ENCODE peak calls at places on chromosomes 13 and 19, in eight cellular contexts. P is thyroid gland; S is stimulated activated CD4-positive, alpha-beta T cell treated with anti-CD3 and anti-CD28 coated beads, Interleukin-1b, Interleukin-23, amount 100 ng/mL, for 1 hour; U is AML-193; H is activated T-cell treated with anti-CD3 and anti-CD28 coated beads for 1 hour; J is HS-5; M is GDM1; C is activated CD4-positive, alpha-beta T cell treated with anti-CD3 and anti-CD28 coated beads, Interleukin-2, amount 50 U/mL, for 1 hour. Z is an unnamed sample.

GRCh38 chr19:44677019-44677809 is 5.9 kb downstream of the CEACAM19 start:
- DNase-seq in P (peak), S (no peak), U (no peak), H (no peak), J (peak), M (no peak), C (no peak), Z (no peak)

GRCh38 chr19:4058696-4059492 is 7.8 kb downstream of the ZBTB7A start:
- DNase-seq in P (no peak), S (no peak), U (no peak), H (no peak), J (no peak), M (no peak), C (no peak), Z (no peak)

GRCh38 chr19:4688587-4688986 is 18.4 kb upstream of the MYDGF start:
- DNase-seq in P (no peak), S (no peak), U (no peak), H (no peak), J (no peak), M (no peak), C (no peak), Z (no peak)

GRCh38 chr13:45339867-45340266 is 1.1 kb downstream of the TPT1 start:
- DNase-seq in P (no peak), S (peak), U (no peak), H (no peak), J (no peak), M (no peak), C (no peak), Z (no peak)

GRCh38 chr19:47658431-47659383 is 49.8 kb downstream of the BICRA start:
- DNase-seq in P (no peak), S (no peak), U (no peak), H (no peak), J (no peak), M (no peak), C (no peak), Z (no peak)

GRCh38 chr19:13537454-13537853 is 31.2 kb upstream of the CACNA1A start:
- DNase-seq in P (no peak), S (no peak), U (no peak), H (no peak), J (no peak), M (no peak), C (no peak), Z (no peak)

GRCh38 chr13:30355405-30355741 is 48.0 kb upstream of the KATNAL1 start:
- DNase-seq in P (no peak), S (no peak), U (no peak), H (peak), J (no peak), M (no peak), C (peak), Z (no peak)

GRCh38 chr19:13689050-13689449 is 75.3 kb upstream of the MRI1 start:
- DNase-seq in P (no peak), S (no peak), U (no peak), H (no peak), J (no peak), M (no peak), C (no peak), Z (no peak)

GRCh38 chr19:13797058-13797440 is 1.8 kb downstream of the ZSWIM4 start:
- DNase-seq in P (no peak), S (no peak), U (no peak), H (no peak), J (no peak), M (no peak), C (no peak), Z (no peak)

GRCh38 chr19:6457958-6458694 is 1.5 kb downstream of the SLC25A23 start:
- DNase-seq in P (no peak), S (no peak), U (no peak), H (no peak), J (no peak), M (no peak), C (no peak), Z (no peak)

GRCh38 chr13:114032121-114032799 is 58.4 kb upstream of the C13orf46 start:
- DNase-seq in P (no peak), S (no peak), U (no peak), H (no peak), J (no peak), M (no peak), C (no peak), Z (no peak)

GRCh38 chr13:79407349-79407979 is 1.4 kb upstream of the RBM26 start:
- DNase-seq in P (no peak), S (no peak), U (no peak), H (no peak), J (no peak), M (no peak), C (no peak), Z (no peak)